ENCODE peak calls at places on chromosomes 11 and 22, in four cellular contexts. One of them, this sample, is unnamed.

GRCh38 chr11:129639300-129639699 is 176.3 kb upstream of the TMEM45B start:
- DNase-seq in NCI-H1092: no peak
- DNase-seq in hepatic stellate cell: peak; percentile 50
- DNase-seq in naive thymus-derived CD4-positive, alpha-beta T cell: no peak
- DNase-seq in this sample: peak; percentile 91

GRCh38 chr22:41845380-41846267 is 12.7 kb downstream of the SREBF2 start:
- DNase-seq in NCI-H1092: no peak
- DNase-seq in hepatic stellate cell: no peak
- DNase-seq in naive thymus-derived CD4-positive, alpha-beta T cell: no peak
- DNase-seq in this sample: no peak

GRCh38 chr11:66715346-66716085 is 13.5 kb downstream of the SPTBN2 start:
- DNase-seq in NCI-H1092: no peak
- DNase-seq in hepatic stellate cell: no peak
- DNase-seq in naive thymus-derived CD4-positive, alpha-beta T cell: no peak
- DNase-seq in this sample: no peak

GRCh38 chr11:66727282-66727882 is 1.6 kb downstream of the SPTBN2 start:
- DNase-seq in NCI-H1092: peak; percentile 34
- DNase-seq in hepatic stellate cell: peak; percentile 47
- DNase-seq in naive thymus-derived CD4-positive, alpha-beta T cell: peak; percentile 23
- DNase-seq in this sample: no peak

GRCh38 chr11:118623291-118623655 is 15.9 kb downstream of the PHLDB1 start:
- DNase-seq in NCI-H1092: peak; percentile 32
- DNase-seq in hepatic stellate cell: no peak
- DNase-seq in naive thymus-derived CD4-positive, alpha-beta T cell: no peak
- DNase-seq in this sample: peak; percentile 89

GRCh38 chr11:83285131-83285770 is 916 bp downstream of the CCDC90B start:
- DNase-seq in NCI-H1092: no peak
- DNase-seq in hepatic stellate cell: no peak
- DNase-seq in naive thymus-derived CD4-positive, alpha-beta T cell: no peak
- DNase-seq in this sample: no peak

GRCh38 chr22:37633082-37633692 is 6.3 kb upstream of the SH3BP1 start:
- DNase-seq in NCI-H1092: no peak
- DNase-seq in hepatic stellate cell: no peak
- DNase-seq in naive thymus-derived CD4-positive, alpha-beta T cell: no peak
- DNase-seq in this sample: no peak

GRCh38 chr11:57269580-57270021 is 32.6 kb upstream of the APLNR start:
- DNase-seq in NCI-H1092: no peak
- DNase-seq in hepatic stellate cell: no peak
- DNase-seq in naive thymus-derived CD4-positive, alpha-beta T cell: no peak
- DNase-seq in this sample: no peak

GRCh38 chr11:110712643-110713468 is 619 bp upstream of the ARHGAP20 start:
- DNase-seq in NCI-H1092: peak; percentile 65
- DNase-seq in hepatic stellate cell: peak; percentile 34
- DNase-seq in naive thymus-derived CD4-positive, alpha-beta T cell: peak; percentile 2
- DNase-seq in this sample: peak; percentile 38

GRCh38 chr11:70048279-70049024 is 29.7 kb upstream of the ANO1 start:
- DNase-seq in NCI-H1092: no peak
- DNase-seq in hepatic stellate cell: no peak
- DNase-seq in naive thymus-derived CD4-positive, alpha-beta T cell: no peak
- DNase-seq in this sample: no peak

GRCh38 chr11:86676533-86677154 is 4.2 kb upstream of the ME3 start:
- DNase-seq in NCI-H1092: no peak
- DNase-seq in hepatic stellate cell: no peak
- DNase-seq in naive thymus-derived CD4-positive, alpha-beta T cell: no peak
- DNase-seq in this sample: peak; percentile 81

GRCh38 chr11:113278481-113278880 is 35.9 kb upstream of the TTC12 start:
- DNase-seq in NCI-H1092: no peak
- DNase-seq in hepatic stellate cell: no peak
- DNase-seq in naive thymus-derived CD4-positive, alpha-beta T cell: no peak
- DNase-seq in this sample: no peak

GRCh38 chr11:122721964-122722266 is 66.4 kb downstream of the UBASH3B start:
- DNase-seq in NCI-H1092: no peak
- DNase-seq in hepatic stellate cell: peak; percentile 72
- DNase-seq in naive thymus-derived CD4-positive, alpha-beta T cell: no peak
- DNase-seq in this sample: no peak

GRCh38 chr11:73717136-73717535 is 43.7 kb downstream of the RAB6A start:
- DNase-seq in NCI-H1092: no peak
- DNase-seq in hepatic stellate cell: no peak
- DNase-seq in naive thymus-derived CD4-positive, alpha-beta T cell: no peak
- DNase-seq in this sample: no peak

GRCh38 chr22:46070215-46070721 is 80.1 kb upstream of the PPARA start:
- DNase-seq in NCI-H1092: no peak
- DNase-seq in hepatic stellate cell: no peak
- DNase-seq in naive thymus-derived CD4-positive, alpha-beta T cell: no peak
- DNase-seq in this sample: no peak

GRCh38 chr11:44593194-44593593 is 27.7 kb downstream of the CD82 start:
- DNase-seq in NCI-H1092: no peak
- DNase-seq in hepatic stellate cell: no peak
- DNase-seq in naive thymus-derived CD4-positive, alpha-beta T cell: no peak
- DNase-seq in this sample: no peak